ENCODE peak calls at places on chromosomes 2 and 18, in four cellular contexts. V is endodermal cell, T is NCI-H82, W is breast epithelium. Z is an unnamed sample.

GRCh38 chr2:161250864-161251436 is 57.3 kb upstream of the PSMD14 start:
- DNase-seq in V (peak; percentile 55), T (peak; percentile 84), W (no peak), Z (no peak)

GRCh38 chr2:232276084-232276738 is 102.3 kb upstream of the ALPP start:
- DNase-seq in W (peak; percentile 73), T (no peak), V (no peak), Z (no peak)

GRCh38 chr2:10367472-10368439 is 65.1 kb downstream of the HPCAL1 start:
- DNase-seq in T (no peak), W (no peak), V (no peak), Z (no peak)

GRCh38 chr2:73135236-73135635 is 22.5 kb upstream of the RAB11FIP5 start:
- DNase-seq in V (no peak), W (no peak), T (no peak), Z (no peak)

GRCh38 chr18:12921178-12921577 is 26.6 kb upstream of the SEH1L start:
- DNase-seq in T (no peak), W (no peak), V (no peak), Z (no peak)

GRCh38 chr2:159456500-159457426 is 159.6 kb downstream of the BAZ2B start:
- DNase-seq in T (no peak), W (no peak), V (no peak), Z (no peak)

GRCh38 chr2:106572541-106573148 is 85.5 kb downstream of the CD8B2 start:
- DNase-seq in V (peak; percentile 75), W (no peak), T (peak; percentile 12), Z (no peak)

GRCh38 chr2:232523682-232524597 is 2.0 kb upstream of the CHRND start:
- DNase-seq in V (peak; percentile 94), T (no peak), W (no peak), Z (no peak)

GRCh38 chr2:12433641-12433990 is 283.1 kb upstream of the TRIB2 start:
- DNase-seq in W (no peak), V (no peak), T (no peak), Z (no peak)

GRCh38 chr18:13447621-13448020 is 229.1 kb downstream of the LDLRAD4 start:
- DNase-seq in T (peak; percentile 89), V (peak; percentile 65), W (no peak), Z (no peak)

GRCh38 chr2:95058989-95059601 is 33.6 kb downstream of the MAL start:
- DNase-seq in T (no peak), V (peak; percentile 36), W (peak; percentile 19), Z (peak; percentile 24)

GRCh38 chr18:49892148-49892924 is 79.0 kb upstream of the ACAA2 start:
- DNase-seq in V (no peak), W (no peak), T (no peak), Z (no peak)

GRCh38 chr2:78980871-78981270 is 44.6 kb upstream of the REG3G start:
- DNase-seq in V (no peak), T (no peak), W (no peak), Z (no peak)

GRCh38 chr18:25675123-25675850 is 323.3 kb upstream of the ZNF521 start:
- DNase-seq in T (no peak), V (no peak), W (no peak), Z (no peak)

GRCh38 chr2:136310797-136311558 is 193.0 kb upstream of the CXCR4 start:
- DNase-seq in V (no peak), T (no peak), W (no peak), Z (no peak)

GRCh38 chr2:201852878-201853415 is 46.6 kb downstream of the CDK15 start:
- DNase-seq in V (no peak), W (no peak), T (peak; percentile 58), Z (no peak)

GRCh38 chr18:47323158-47323557 is 71.7 kb upstream of the SKOR2 start:
- DNase-seq in V (no peak), W (no peak), T (no peak), Z (no peak)

GRCh38 chr2:186032337-186032736 is 293.7 kb downstream of the FSIP2 start:
- DNase-seq in V (no peak), T (no peak), W (no peak), Z (no peak)